ENCODE peak calls at places on chromosomes 2 and 18, in ten cellular contexts. O, Z, D, N, R, I, X, L, M and G are unnamed samples. For H3K4me1, the result is how much of the 10 kb centered on the place peaks cover.

GRCh38 chr2:150449856-150450255 is 37.6 kb downstream of the RND3 start:
- DNase-seq in I (no peak), R (no peak), D (no peak), M (no peak), X (no peak), Z (no peak), N (no peak), O (no peak), L (no peak), G (no peak)

GRCh38 chr2:25036221-25036559 is 5.7 kb upstream of the EFR3B start:
- DNase-seq in L (no peak), X (no peak), Z (no peak), M (no peak), N (no peak), D (no peak), I (no peak), R (no peak), O (no peak), G (no peak)

GRCh38 chr2:43478423-43479086 is 117.3 kb downstream of the THADA start:
- DNase-seq in M (no peak), D (no peak), R (no peak), O (no peak), Z (no peak), N (peak), I (no peak), L (no peak), X (no peak), G (no peak)

GRCh38 chr18:7812431-7813063 is 245.4 kb downstream of the PTPRM start:
- DNase-seq in L (no peak), D (no peak), X (no peak), Z (no peak), R (no peak), M (no peak), O (no peak), I (no peak), N (no peak), G (no peak)

GRCh38 chr2:181658444-181658843 is 1.5 kb upstream of the CERKL start:
- DNase-seq in R (no peak), O (no peak), N (no peak), Z (no peak), I (no peak), L (no peak), M (no peak), D (no peak), X (no peak), G (no peak)

GRCh38 chr2:227524665-227525064 is 52.7 kb downstream of the AGFG1 start:
- DNase-seq in Z (no peak), O (no peak), X (no peak), R (no peak), L (no peak), D (no peak), N (no peak), I (no peak), M (no peak), G (no peak)

GRCh38 chr18:61743775-61744531 is 148.9 kb downstream of the RNF152 start:
- DNase-seq in I (no peak), R (no peak), D (no peak), X (no peak), N (no peak), Z (no peak), O (no peak), M (no peak), L (no peak), G (no peak)

GRCh38 chr18:35005963-35006577 is 35.1 kb upstream of the MAPRE2 start:
- DNase-seq in L (no peak), X (peak), Z (no peak), M (no peak), O (peak), D (no peak), N (peak), R (no peak), I (peak), G (no peak)

GRCh38 chr2:147630585-147630984 is 214.2 kb upstream of the ACVR2A start:
- DNase-seq in L (no peak), N (no peak), O (no peak), R (no peak), M (no peak), X (no peak), I (no peak), Z (no peak), D (no peak), G (no peak)

GRCh38 chr18:59707306-59707705 is 10.1 kb upstream of the CCBE1 start:
- DNase-seq in N (no peak), L (no peak), I (no peak), R (no peak), M (no peak), D (no peak), O (no peak), X (no peak), Z (no peak), G (no peak)

GRCh38 chr2:64144057-64145013 is at the start of gene PELI1:
- DNase-seq in N (peak), D (peak), X (peak), R (peak), M (peak), I (peak), L (peak), Z (peak), O (peak), G (peak)

GRCh38 chr2:64143154-64144056 is 815 bp downstream of the PELI1 start:
- DNase-seq in R (no peak), Z (peak), D (no peak), L (no peak), M (no peak), N (peak), X (peak), O (no peak), I (peak), G (no peak)

GRCh38 chr2:64145119-64145518 is 899 bp upstream of the PELI1 start:
- DNase-seq in M (no peak), R (no peak), O (no peak), I (no peak), Z (no peak), D (no peak), N (no peak), L (no peak), X (no peak), G (no peak)

GRCh38 chr2:64142817-64143153 is 1.4 kb downstream of the PELI1 start:
- DNase-seq in X (no peak), L (no peak), M (no peak), O (no peak), D (no peak), Z (no peak), R (no peak), N (no peak), I (no peak), G (no peak)

GRCh38 chr2:64145760-64146159 is 1.5 kb upstream of the PELI1 start:
- DNase-seq in I (no peak), L (no peak), N (no peak), D (no peak), R (no peak), X (no peak), M (no peak), O (no peak), Z (no peak), G (no peak)
- TF ChIP-seq POLR2A in I (no peak), L (no peak), N (no peak), D (no peak), R (no peak), X (no peak), M (no peak), O (no peak), Z (no peak), G (no peak)

DNA sequence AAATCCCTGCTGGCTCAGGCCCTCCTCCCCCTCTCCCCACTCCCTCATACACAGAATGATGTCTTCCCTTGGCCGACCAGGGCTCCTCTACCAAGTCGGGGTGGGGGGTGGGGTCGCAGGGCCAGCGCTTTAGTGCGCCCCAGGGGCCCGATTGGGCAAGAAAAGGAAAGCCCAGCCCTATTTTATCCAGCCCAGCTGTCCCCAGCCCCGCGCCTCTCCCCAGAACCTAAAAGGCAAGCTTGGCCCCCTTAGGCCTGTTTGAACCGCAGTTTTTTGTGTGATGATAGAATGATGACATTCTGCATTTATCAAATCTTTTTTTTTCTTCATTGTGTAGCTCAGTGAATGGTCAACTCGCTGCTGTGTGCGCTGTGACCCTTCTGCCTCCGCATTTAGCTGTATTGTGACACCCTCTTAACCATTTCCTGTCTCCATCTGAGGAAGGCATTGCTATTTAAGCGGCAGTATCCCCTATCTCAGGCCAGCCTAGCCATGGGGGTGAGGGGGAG is 231.4 kb downstream of the HAUS1 start:
- DNase-seq in N (no peak), M (no peak), D (no peak), O (no peak), Z (peak), L (no peak), R (no peak), X (no peak), I (no peak), G (peak)
- H3K4me3 ChIP-seq in N (peak), M (peak), D (peak), O (no peak), Z (peak), L (peak), R (no peak), X (no peak), I (no peak), G (peak)

GRCh38 chr2:101823347-101823791 is 125.9 kb downstream of the MAP4K4 start:
- DNase-seq in O (peak), Z (peak), R (peak), L (no peak), D (peak), I (peak), M (peak), N (peak), X (no peak), G (no peak)
- H3K4me1 ChIP-seq in O (under half), Z (under half), R (under half), L (under half), D (under half), I (under half), M (under half), N (under half), X (half or more), G (under half)

DNA sequence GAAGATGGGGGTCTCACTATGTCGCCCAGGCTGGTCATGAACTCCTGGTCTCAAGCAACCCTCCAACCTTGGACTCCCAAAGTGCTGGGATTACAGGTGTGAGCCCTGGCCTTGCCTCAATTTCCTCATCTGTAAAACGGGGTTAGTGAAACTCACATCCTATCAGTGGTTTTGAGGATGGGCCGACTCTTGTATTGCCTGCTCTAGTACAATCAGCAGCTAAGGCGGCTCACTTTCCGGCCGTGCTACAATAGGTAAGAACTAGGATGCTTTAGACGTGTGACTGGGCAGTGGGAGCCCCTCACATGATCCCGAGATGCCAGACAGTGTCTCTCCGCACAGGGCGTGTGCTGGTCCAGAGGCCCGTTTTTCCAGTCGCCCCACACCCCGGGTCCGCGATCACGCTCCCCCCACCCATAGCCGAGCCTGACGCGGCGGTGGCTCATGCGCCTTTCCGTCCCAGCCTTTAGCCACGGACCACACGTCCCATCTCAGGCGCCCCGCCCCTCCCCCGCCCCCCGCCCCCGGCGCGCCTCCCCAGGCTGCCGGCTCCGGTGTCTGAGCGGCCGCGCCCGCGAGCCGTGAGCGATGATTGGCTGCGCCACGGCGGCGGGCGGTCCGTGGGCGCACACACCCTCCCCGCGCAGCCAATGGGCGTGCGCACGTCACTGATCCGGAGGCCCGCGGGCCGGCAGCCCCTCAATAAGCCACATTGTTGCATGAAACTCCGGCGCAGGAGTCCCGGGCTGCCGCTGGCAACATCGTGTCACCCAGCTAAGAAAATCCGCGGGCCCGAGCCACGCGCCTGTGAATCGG is at the start of gene HK2:
- DNase-seq in N (peak), M (peak), X (peak), D (no peak), I (peak), O (peak), L (peak), Z (peak), R (peak), G (peak)
- TF ChIP-seq POLR2A in N (peak), M (peak), X (no peak), D (peak), I (peak), O (no peak), L (no peak), Z (peak), R (peak), G (peak)

GRCh38 chr2:191264647-191265079 is 19.5 kb downstream of the MYO1B start:
- DNase-seq in D (no peak), Z (no peak), O (no peak), R (no peak), L (no peak), I (no peak), M (no peak), X (no peak), N (no peak), G (no peak)
- H3K4me3 ChIP-seq in D (no peak), Z (no peak), O (no peak), R (no peak), L (no peak), I (no peak), M (no peak), X (no peak), N (no peak), G (no peak)

DNA sequence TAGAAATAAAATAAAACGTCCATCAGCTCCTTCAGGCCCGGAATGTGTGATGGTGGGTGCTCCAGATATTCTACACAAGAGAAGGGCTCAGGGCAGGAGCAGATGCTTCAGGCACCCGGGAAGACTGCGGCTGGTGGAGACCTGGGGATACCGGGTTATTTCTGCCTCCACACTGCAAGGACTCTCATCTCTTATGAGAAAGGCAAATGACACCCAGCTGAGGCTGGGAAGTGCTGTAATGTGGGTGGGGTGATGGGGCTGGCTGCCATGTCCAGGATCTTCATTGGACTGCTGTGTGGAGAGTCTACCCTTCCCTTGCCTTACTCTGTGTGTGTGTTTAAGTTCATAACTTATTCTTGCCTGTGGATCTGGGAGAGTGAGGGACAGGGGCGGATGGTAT is 124.1 kb downstream of the KLHL29 start:
- DNase-seq in D (no peak), Z (no peak), X (no peak), O (no peak), M (no peak), L (no peak), R (no peak), N (no peak), I (no peak), G (no peak)
- H3K4me1 ChIP-seq in D (under half), Z (under half), X (under half), O (under half), M (under half), L (under half), R (under half), N (under half), I (under half), G (under half)

DNA sequence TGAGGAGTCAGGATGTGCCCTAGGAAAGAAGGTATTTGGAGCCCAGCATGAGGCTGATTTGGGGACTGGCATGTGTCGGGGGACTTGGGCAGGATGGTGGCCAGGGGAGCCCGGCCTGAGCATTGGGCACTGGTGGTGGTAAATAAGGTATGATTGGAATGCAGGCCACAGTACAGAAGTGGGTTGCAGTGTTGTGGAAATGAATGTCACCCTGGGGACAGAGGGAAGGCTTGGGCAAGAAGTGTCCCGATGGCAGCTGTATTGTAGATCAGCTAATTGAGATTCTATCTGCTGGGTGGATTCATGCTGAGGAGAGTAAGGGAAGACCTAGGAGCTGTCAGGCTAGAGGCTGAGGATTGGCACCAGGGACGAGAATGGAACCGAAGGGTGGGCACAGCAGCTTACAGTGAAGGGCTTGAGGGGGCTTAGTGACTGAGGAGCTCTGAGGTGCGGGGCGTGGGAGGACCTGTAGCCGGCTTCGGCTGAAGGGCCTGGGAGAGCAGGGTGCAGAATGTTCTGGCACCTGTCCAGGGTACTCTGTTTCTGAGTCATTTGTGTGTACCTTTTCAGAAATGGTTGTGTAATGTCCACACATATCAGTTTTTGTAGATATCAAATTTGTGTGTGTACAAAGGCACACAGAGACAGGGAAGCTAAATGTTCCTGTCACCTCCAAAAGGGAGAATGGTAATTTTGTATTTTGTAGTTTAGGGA is 170.2 kb downstream of the PRKCE start:
- DNase-seq in D (no peak), R (peak), M (peak), X (peak), N (peak), Z (no peak), I (no peak), O (peak), L (peak), G (no peak)
- TF ChIP-seq POLR2A in D (no peak), R (no peak), M (no peak), X (no peak), N (no peak), Z (no peak), I (no peak), O (no peak), L (no peak), G (no peak)

DNA sequence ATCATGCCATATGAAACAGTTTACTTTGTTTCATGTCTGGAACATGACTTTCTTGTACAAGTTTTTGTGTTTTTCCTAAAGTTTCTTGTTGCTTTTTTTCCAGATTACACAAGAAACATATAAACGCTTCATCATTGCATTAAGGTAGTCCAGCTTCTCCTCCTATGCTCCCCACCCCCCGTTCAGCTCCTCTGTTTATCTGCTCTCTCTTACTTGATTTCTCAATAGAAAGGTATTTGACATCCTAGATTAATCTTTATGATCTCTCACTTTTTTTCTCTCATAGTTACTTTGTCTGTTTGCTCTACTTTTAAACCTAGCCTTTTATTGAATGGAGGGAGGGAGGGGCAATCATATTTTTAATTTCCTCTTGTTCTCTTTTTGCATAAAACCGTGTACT is 25.3 kb downstream of the SLC40A1 start:
- DNase-seq in L (no peak), M (no peak), N (peak), X (no peak), I (no peak), Z (no peak), O (no peak), R (no peak), D (no peak), G (no peak)
- H3K4me3 ChIP-seq in L (no peak), M (no peak), N (no peak), X (no peak), I (no peak), Z (no peak), O (no peak), R (no peak), D (no peak), G (no peak)

GRCh38 chr2:124032799-124033198 is 7.7 kb downstream of the CNTNAP5 start:
- DNase-seq in I (no peak), O (no peak), Z (no peak), M (no peak), L (no peak), D (no peak), X (no peak), R (no peak), N (no peak), G (no peak)

GRCh38 chr2:124039032-124039431 is 13.9 kb downstream of the CNTNAP5 start:
- DNase-seq in D (no peak), N (no peak), O (no peak), X (no peak), M (no peak), R (no peak), I (no peak), Z (no peak), L (no peak), G (no peak)

GRCh38 chr2:124035001-124035400 is 9.9 kb downstream of the CNTNAP5 start:
- DNase-seq in N (no peak), D (no peak), R (no peak), Z (no peak), L (no peak), I (no peak), M (no peak), O (no peak), X (no peak), G (no peak)

GRCh38 chr2:124034265-124034664 is 9.2 kb downstream of the CNTNAP5 start:
- DNase-seq in X (no peak), N (no peak), L (no peak), M (no peak), O (no peak), D (no peak), Z (no peak), I (no peak), R (no peak), G (no peak)
- H3K4me1 ChIP-seq in X (under half), N (under half), L (under half), M (under half), O (under half), D (under half), Z (under half), I (under half), R (under half), G (under half)